ENCODE peak calls at places on chromosomes 2 and 18, in seven cellular contexts. G is hepatocyte, R is lung, B is A549, J is neural progenitor cell, N is thyroid gland, L is psoas muscle. O is an unnamed sample. For H3K4me1, the result is how much of the 10 kb centered on the place peaks cover.

GRCh38 chr2:10686176-10686575 is 3.6 kb downstream of the NOL10 start:
- DNase-seq in G (no peak), R (no peak), B (no peak), J (no peak), N (no peak), L (no peak), O (peak)

GRCh38 chr2:145760781-145761649 is 1241.1 kb upstream of the ZEB2 start:
- DNase-seq in G (peak), R (no peak), B (peak), J (peak), N (no peak), L (no peak), O (peak)

GRCh38 chr2:126936219-126936618 is 37.5 kb downstream of the TEX51 start:
- DNase-seq in G (no peak), R (peak), B (no peak), J (no peak), N (no peak), L (no peak), O (no peak)

GRCh38 chr2:84808279-84808678 is 72.6 kb downstream of the TRABD2A start:
- DNase-seq in G (no peak), R (peak), B (no peak), J (no peak), N (peak), L (no peak), O (no peak)

GRCh38 chr2:26613241-26614204 is 27.6 kb downstream of the CIB4 start:
- DNase-seq in G (no peak), R (no peak), B (no peak), J (peak), N (peak), L (no peak), O (no peak)

GRCh38 chr18:36849288-36850011 is 20.5 kb downstream of the KIAA1328 start:
- DNase-seq in G (no peak), R (no peak), B (no peak), J (no peak), N (no peak), L (no peak), O (no peak)

GRCh38 chr2:10613263-10613662 is 76.5 kb downstream of the NOL10 start:
- DNase-seq in G (no peak), R (peak), B (no peak), J (no peak), N (peak), L (no peak), O (no peak)

GRCh38 chr2:120134263-120134662 is 88.9 kb downstream of the TMEM185B start:
- DNase-seq in G (no peak), R (no peak), B (peak), J (no peak), N (no peak), L (no peak), O (no peak)

GRCh38 chr2:230828272-230828961 is 36.3 kb upstream of the ITM2C start:
- DNase-seq in G (no peak), R (no peak), B (no peak), J (no peak), N (no peak), L (peak), O (no peak)

GRCh38 chr18:48991299-48992055 is 40.7 kb upstream of the SMAD7 start:
- DNase-seq in G (no peak), R (no peak), B (no peak), J (no peak), N (no peak), L (no peak), O (no peak)

GRCh38 chr2:28608829-28609400 is 113.1 kb downstream of the PLB1 start:
- DNase-seq in G (no peak), R (no peak), B (no peak), J (no peak), N (no peak), L (no peak), O (no peak)

GRCh38 chr2:24919100-24919976 is 699 bp downstream of the ADCY3 start:
- DNase-seq in G (peak), R (no peak), B (peak), J (no peak), N (peak), L (peak), O (no peak)

GRCh38 chr2:15842771-15843666 is 97.3 kb upstream of the MYCN start:
- DNase-seq in G (no peak), R (no peak), B (no peak), J (no peak), N (no peak), L (no peak), O (no peak)

GRCh38 chr2:159460227-159460626 is 156.1 kb downstream of the BAZ2B start:
- DNase-seq in G (no peak), R (no peak), B (no peak), J (no peak), N (no peak), L (no peak), O (no peak)

GRCh38 chr2:159457589-159457988 is 158.8 kb downstream of the BAZ2B start:
- DNase-seq in G (no peak), R (no peak), B (no peak), J (no peak), N (no peak), L (no peak), O (no peak)

GRCh38 chr2:159456500-159457426 is 159.6 kb downstream of the BAZ2B start:
- DNase-seq in G (no peak), R (no peak), B (no peak), J (no peak), N (no peak), L (no peak), O (no peak)

GRCh38 chr2:159461076-159461475 is 155.3 kb downstream of the BAZ2B start:
- DNase-seq in G (no peak), R (no peak), B (no peak), J (no peak), N (no peak), L (no peak), O (no peak)

GRCh38 chr2:159459279-159459678 is 157.1 kb downstream of the BAZ2B start:
- DNase-seq in G (no peak), R (no peak), B (no peak), J (no peak), N (no peak), L (no peak), O (no peak)
- TF ChIP-seq CTCF in G (no peak), R (no peak), B (no peak), J (no peak), N (no peak), L (no peak), O (no peak)

GRCh38 chr2:222864296-222864695 is 3.5 kb downstream of the ACSL3 start:
- DNase-seq in G (peak), R (no peak), B (peak), J (peak), N (no peak), L (no peak), O (no peak)
- H3K4me1 ChIP-seq in G (under half), R (under half), B (half or more), J (under half), N (under half), L (half or more), O (under half)

GRCh38 chr2:176188969-176189665 is 649 bp downstream of the HOXD1 start:
- DNase-seq in G (peak), R (peak), B (no peak), J (peak), N (no peak), L (no peak), O (no peak)
- H3K4me3 ChIP-seq in G (peak), R (peak), B (peak), J (peak), N (no peak), L (peak), O (peak)

GRCh38 chr2:134704173-134704572 is 14.6 kb downstream of the TMEM163 start:
- DNase-seq in G (no peak), R (no peak), B (no peak), J (no peak), N (no peak), L (no peak), O (no peak)
- TF ChIP-seq CTCF in G (no peak), R (no peak), B (no peak), J (no peak), N (no peak), L (no peak), O (peak)

GRCh38 chr2:163982938-163983337 is 247.1 kb upstream of the FIGN start:
- DNase-seq in G (no peak), R (no peak), B (no peak), J (no peak), N (no peak), L (no peak), O (no peak)
- H3K4me1 ChIP-seq in G (under half), R (under half), B (under half), J (under half), N (under half), L (under half), O (under half)

GRCh38 chr2:203330434-203330833 is 2.2 kb downstream of the ABI2 start:
- DNase-seq in G (no peak), R (no peak), B (no peak), J (no peak), N (no peak), L (no peak), O (no peak)
- H3K4me3 ChIP-seq in G (no peak), R (no peak), B (peak), J (peak), N (no peak), L (no peak), O (no peak)

DNA sequence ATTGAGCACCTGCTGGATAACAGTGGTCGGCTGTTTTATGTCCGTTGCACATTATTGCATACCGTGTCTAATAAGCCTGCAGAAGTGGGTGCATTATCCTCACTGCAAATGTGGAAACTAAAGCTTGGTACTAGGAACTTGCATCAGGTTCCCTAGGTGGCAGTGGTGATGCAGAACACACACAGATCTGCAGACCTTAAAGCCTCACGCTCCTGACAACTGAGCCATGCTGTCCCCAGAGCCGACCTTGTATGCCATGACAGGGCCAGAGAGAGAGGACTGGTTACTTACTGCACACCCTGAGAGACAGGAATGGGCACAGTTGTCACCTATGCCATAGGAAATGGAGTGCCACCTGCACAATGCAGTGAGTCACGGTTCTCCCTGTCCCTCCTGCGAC is 151.8 kb downstream of the SH3RF3 start:
- DNase-seq in G (no peak), R (no peak), B (peak), J (no peak), N (no peak), L (no peak), O (no peak)
- TF ChIP-seq CTCF in G (peak), R (no peak), B (no peak), J (peak), N (no peak), L (peak), O (no peak)

O was measured in body of pancreas.